ENCODE peak calls at places on chromosomes 5 and 9, in nine cellular contexts. One of them, this sample, is unnamed.

GRCh38 chr5:179731791-179732411 is 721 bp upstream of the MAML1 start:
- DNase-seq in cortex of kidney: no peak
- DNase-seq in HuH-7.5: no peak
- DNase-seq in brain microvascular endothelial cell: no peak
- DNase-seq in GM23248: peak
- DNase-seq in choroid plexus epithelial cell: peak
- DNase-seq in GM06990: peak
- DNase-seq in HFFc6: peak
- DNase-seq in A549: no peak
- DNase-seq in this sample: peak

GRCh38 chr5:98705841-98706240 is 67.6 kb upstream of the RGMB start:
- DNase-seq in cortex of kidney: no peak
- DNase-seq in HuH-7.5: no peak
- DNase-seq in brain microvascular endothelial cell: no peak
- DNase-seq in GM23248: peak
- DNase-seq in choroid plexus epithelial cell: no peak
- DNase-seq in GM06990: no peak
- DNase-seq in HFFc6: peak
- DNase-seq in A549: no peak
- DNase-seq in this sample: no peak

GRCh38 chr9:128344931-128345605 is 4.7 kb downstream of the SLC27A4 start:
- DNase-seq in cortex of kidney: no peak
- DNase-seq in HuH-7.5: no peak
- DNase-seq in brain microvascular endothelial cell: no peak
- DNase-seq in GM23248: no peak
- DNase-seq in choroid plexus epithelial cell: no peak
- DNase-seq in GM06990: no peak
- DNase-seq in HFFc6: no peak
- DNase-seq in A549: no peak
- DNase-seq in this sample: no peak

GRCh38 chr9:108153391-108153790 is 663.8 kb upstream of the KLF4 start:
- DNase-seq in cortex of kidney: no peak
- DNase-seq in HuH-7.5: no peak
- DNase-seq in brain microvascular endothelial cell: no peak
- DNase-seq in GM23248: no peak
- DNase-seq in choroid plexus epithelial cell: no peak
- DNase-seq in GM06990: no peak
- DNase-seq in HFFc6: no peak
- DNase-seq in A549: no peak
- DNase-seq in this sample: no peak

GRCh38 chr9:70404261-70404660 is 10.2 kb downstream of the KLF9 start:
- DNase-seq in cortex of kidney: no peak
- DNase-seq in HuH-7.5: no peak
- DNase-seq in brain microvascular endothelial cell: no peak
- DNase-seq in GM23248: no peak
- DNase-seq in choroid plexus epithelial cell: no peak
- DNase-seq in GM06990: no peak
- DNase-seq in HFFc6: no peak
- DNase-seq in A549: no peak
- DNase-seq in this sample: no peak

GRCh38 chr9:107740088-107740980 is 250.8 kb upstream of the KLF4 start:
- DNase-seq in cortex of kidney: no peak
- DNase-seq in HuH-7.5: no peak
- DNase-seq in brain microvascular endothelial cell: no peak
- DNase-seq in GM23248: peak
- DNase-seq in choroid plexus epithelial cell: no peak
- DNase-seq in GM06990: no peak
- DNase-seq in HFFc6: no peak
- DNase-seq in A549: no peak
- DNase-seq in this sample: no peak

GRCh38 chr5:94248175-94248875 is 370.1 kb downstream of the KIAA0825 start:
- DNase-seq in cortex of kidney: no peak
- DNase-seq in HuH-7.5: no peak
- DNase-seq in brain microvascular endothelial cell: no peak
- DNase-seq in GM23248: no peak
- DNase-seq in choroid plexus epithelial cell: no peak
- DNase-seq in GM06990: no peak
- DNase-seq in HFFc6: no peak
- DNase-seq in A549: no peak
- DNase-seq in this sample: no peak

GRCh38 chr9:23492126-23493002 is 333.7 kb downstream of the ELAVL2 start:
- DNase-seq in cortex of kidney: no peak
- DNase-seq in HuH-7.5: peak
- DNase-seq in brain microvascular endothelial cell: peak
- DNase-seq in GM23248: peak
- DNase-seq in choroid plexus epithelial cell: peak
- DNase-seq in GM06990: no peak
- DNase-seq in HFFc6: peak
- DNase-seq in A549: peak
- DNase-seq in this sample: no peak

GRCh38 chr9:99360026-99360425 is 137.9 kb downstream of the SEC61B start:
- DNase-seq in cortex of kidney: no peak
- DNase-seq in HuH-7.5: no peak
- DNase-seq in brain microvascular endothelial cell: no peak
- DNase-seq in GM23248: no peak
- DNase-seq in choroid plexus epithelial cell: no peak
- DNase-seq in GM06990: no peak
- DNase-seq in HFFc6: no peak
- DNase-seq in A549: no peak
- DNase-seq in this sample: no peak

GRCh38 chr9:129609486-129610192 is 11.3 kb downstream of the C9orf50 start:
- DNase-seq in cortex of kidney: no peak
- DNase-seq in HuH-7.5: peak
- DNase-seq in brain microvascular endothelial cell: peak
- DNase-seq in GM23248: peak
- DNase-seq in choroid plexus epithelial cell: peak
- DNase-seq in GM06990: no peak
- DNase-seq in HFFc6: peak
- DNase-seq in A549: peak
- DNase-seq in this sample: no peak

GRCh38 chr9:14531424-14532269 is 161.6 kb downstream of the ZDHHC21 start:
- DNase-seq in cortex of kidney: no peak
- DNase-seq in HuH-7.5: no peak
- DNase-seq in brain microvascular endothelial cell: no peak
- DNase-seq in GM23248: no peak
- DNase-seq in choroid plexus epithelial cell: no peak
- DNase-seq in GM06990: no peak
- DNase-seq in HFFc6: no peak
- DNase-seq in A549: no peak
- DNase-seq in this sample: no peak

GRCh38 chr9:128421474-128422010 is 885 bp downstream of the CERCAM start:
- DNase-seq in cortex of kidney: no peak
- DNase-seq in HuH-7.5: no peak
- DNase-seq in brain microvascular endothelial cell: peak
- DNase-seq in GM23248: peak
- DNase-seq in choroid plexus epithelial cell: no peak
- DNase-seq in GM06990: no peak
- DNase-seq in HFFc6: no peak
- DNase-seq in A549: no peak
- DNase-seq in this sample: no peak

GRCh38 chr9:137812356-137813023 is 65.1 kb upstream of the CACNA1B start:
- DNase-seq in cortex of kidney: no peak
- DNase-seq in HuH-7.5: no peak
- DNase-seq in brain microvascular endothelial cell: no peak
- DNase-seq in GM23248: no peak
- DNase-seq in choroid plexus epithelial cell: no peak
- DNase-seq in GM06990: no peak
- DNase-seq in HFFc6: no peak
- DNase-seq in A549: no peak
- DNase-seq in this sample: no peak

This sample was measured in AG04449.